ENCODE peak calls at places on chromosomes 11 and 22, in ten cellular contexts. E is adrenal gland, M is PC-9, B is AG10803, H is fibroblast of the aortic adventitia, S is ovary, O is coronary artery, X is pancreas, L is mucosa of descending colon, W is left lung. T is an unnamed sample.

GRCh38 chr11:120919045-120919444 is 104.9 kb upstream of the TBCEL start:
- DNase-seq in E (no peak), M (no peak), B (no peak), H (no peak), S (no peak), O (no peak), X (no peak), L (no peak), W (no peak), T (no peak)

GRCh38 chr22:50604623-50605348 is 4.2 kb downstream of the MAPK8IP2 start:
- DNase-seq in E (no peak), M (no peak), B (no peak), H (no peak), S (no peak), O (no peak), X (no peak), L (peak), W (peak), T (no peak)

GRCh38 chr22:45905326-45905923 is 71.5 kb downstream of the WNT7B start:
- DNase-seq in E (no peak), M (no peak), B (no peak), H (no peak), S (no peak), O (no peak), X (no peak), L (no peak), W (no peak), T (no peak)

GRCh38 chr11:128576555-128576954 is 10.8 kb downstream of the ETS1 start:
- DNase-seq in E (no peak), M (no peak), B (no peak), H (no peak), S (no peak), O (no peak), X (no peak), L (peak), W (no peak), T (no peak)

GRCh38 chr11:128341767-128342318 is 245.5 kb downstream of the ETS1 start:
- DNase-seq in E (no peak), M (no peak), B (no peak), H (no peak), S (no peak), O (no peak), X (no peak), L (no peak), W (no peak), T (no peak)

GRCh38 chr11:64253481-64253880 is 2.2 kb downstream of the PLCB3 start:
- DNase-seq in E (peak), M (no peak), B (peak), H (no peak), S (no peak), O (no peak), X (no peak), L (no peak), W (peak), T (no peak)

GRCh38 chr11:67054851-67055523 is 1.7 kb upstream of the RHOD start:
- DNase-seq in E (peak), M (peak), B (peak), H (peak), S (peak), O (no peak), X (peak), L (peak), W (peak), T (peak)

GRCh38 chr11:132114743-132115142 is 744.3 kb downstream of the NTM start:
- DNase-seq in E (no peak), M (no peak), B (no peak), H (peak), S (no peak), O (no peak), X (no peak), L (no peak), W (no peak), T (no peak)

GRCh38 chr11:19676508-19677379 is 35.9 kb upstream of the NAV2 start:
- DNase-seq in E (no peak), M (no peak), B (no peak), H (no peak), S (no peak), O (no peak), X (no peak), L (no peak), W (no peak), T (no peak)

GRCh38 chr11:14148653-14149273 is 186.2 kb downstream of the SPON1 start:
- DNase-seq in E (no peak), M (no peak), B (peak), H (peak), S (no peak), O (no peak), X (no peak), L (no peak), W (no peak), T (peak)

GRCh38 chr11:94786264-94787126 is 18.3 kb downstream of the AMOTL1 start:
- DNase-seq in E (no peak), M (no peak), B (peak), H (peak), S (no peak), O (no peak), X (no peak), L (no peak), W (peak), T (peak)

GRCh38 chr22:25084405-25085107 is 115.1 kb upstream of the CRYBB3 start:
- DNase-seq in E (no peak), M (no peak), B (no peak), H (no peak), S (no peak), O (no peak), X (no peak), L (no peak), W (no peak), T (no peak)

GRCh38 chr11:101442936-101443521 is 140.8 kb downstream of the TRPC6 start:
- DNase-seq in E (no peak), M (no peak), B (peak), H (no peak), S (no peak), O (no peak), X (no peak), L (no peak), W (no peak), T (no peak)

GRCh38 chr11:66336234-66337102 is at the start of gene RIN1:
- DNase-seq in E (peak), M (peak), B (peak), H (peak), S (peak), O (peak), X (peak), L (peak), W (peak), T (peak)

GRCh38 chr11:130899106-130899505 is 17.2 kb downstream of the SNX19 start:
- DNase-seq in E (no peak), M (no peak), B (no peak), H (no peak), S (no peak), O (no peak), X (no peak), L (no peak), W (no peak), T (no peak)

GRCh38 chr11:11115475-11115874 is 237.6 kb downstream of the CSNK2A3 start:
- DNase-seq in E (no peak), M (no peak), B (no peak), H (no peak), S (no peak), O (no peak), X (no peak), L (no peak), W (no peak), T (no peak)

GRCh38 chr11:134614141-134614540 is 202.1 kb upstream of the B3GAT1 start:
- DNase-seq in E (no peak), M (no peak), B (no peak), H (no peak), S (no peak), O (no peak), X (no peak), L (no peak), W (no peak), T (no peak)

GRCh38 chr11:75867778-75868374 is 52.9 kb downstream of the UVRAG start:
- DNase-seq in E (peak), M (peak), B (peak), H (peak), S (peak), O (no peak), X (no peak), L (no peak), W (no peak), T (peak)

GRCh38 chr22:46976598-46976997 is 214.1 kb downstream of the TBC1D22A start:
- DNase-seq in E (no peak), M (no peak), B (no peak), H (no peak), S (no peak), O (no peak), X (no peak), L (no peak), W (no peak), T (no peak)

GRCh38 chr11:64876835-64877341 is 1.5 kb downstream of the EHD1 start:
- DNase-seq in E (no peak), M (peak), B (peak), H (peak), S (no peak), O (no peak), X (no peak), L (peak), W (peak), T (no peak)

GRCh38 chr22:47918936-47919505 is 1156.6 kb downstream of the TBC1D22A start:
- DNase-seq in E (no peak), M (no peak), B (no peak), H (no peak), S (no peak), O (no peak), X (no peak), L (no peak), W (no peak), T (no peak)

GRCh38 chr11:35491231-35491871 is 34.1 kb downstream of the PAMR1 start:
- DNase-seq in E (no peak), M (peak), B (peak), H (peak), S (no peak), O (no peak), X (no peak), L (no peak), W (no peak), T (no peak)

GRCh38 chr11:95081412-95081811 is 8.2 kb upstream of the ENDOD1 start:
- DNase-seq in E (no peak), M (no peak), B (no peak), H (no peak), S (no peak), O (peak), X (no peak), L (no peak), W (no peak), T (no peak)

GRCh38 chr22:17990942-17991341 is 33.4 kb downstream of the MICAL3 start:
- DNase-seq in E (no peak), M (no peak), B (no peak), H (no peak), S (no peak), O (no peak), X (no peak), L (no peak), W (no peak), T (no peak)

GRCh38 chr11:27124514-27125264 is 84.1 kb downstream of the BBOX1 start:
- DNase-seq in E (no peak), M (no peak), B (peak), H (peak), S (no peak), O (no peak), X (no peak), L (no peak), W (peak), T (peak)
- TF ChIP-seq CTCF in E (no peak), M (no peak), B (peak), H (peak), S (no peak), O (no peak), X (no peak), L (no peak), W (no peak), T (peak)

DNA sequence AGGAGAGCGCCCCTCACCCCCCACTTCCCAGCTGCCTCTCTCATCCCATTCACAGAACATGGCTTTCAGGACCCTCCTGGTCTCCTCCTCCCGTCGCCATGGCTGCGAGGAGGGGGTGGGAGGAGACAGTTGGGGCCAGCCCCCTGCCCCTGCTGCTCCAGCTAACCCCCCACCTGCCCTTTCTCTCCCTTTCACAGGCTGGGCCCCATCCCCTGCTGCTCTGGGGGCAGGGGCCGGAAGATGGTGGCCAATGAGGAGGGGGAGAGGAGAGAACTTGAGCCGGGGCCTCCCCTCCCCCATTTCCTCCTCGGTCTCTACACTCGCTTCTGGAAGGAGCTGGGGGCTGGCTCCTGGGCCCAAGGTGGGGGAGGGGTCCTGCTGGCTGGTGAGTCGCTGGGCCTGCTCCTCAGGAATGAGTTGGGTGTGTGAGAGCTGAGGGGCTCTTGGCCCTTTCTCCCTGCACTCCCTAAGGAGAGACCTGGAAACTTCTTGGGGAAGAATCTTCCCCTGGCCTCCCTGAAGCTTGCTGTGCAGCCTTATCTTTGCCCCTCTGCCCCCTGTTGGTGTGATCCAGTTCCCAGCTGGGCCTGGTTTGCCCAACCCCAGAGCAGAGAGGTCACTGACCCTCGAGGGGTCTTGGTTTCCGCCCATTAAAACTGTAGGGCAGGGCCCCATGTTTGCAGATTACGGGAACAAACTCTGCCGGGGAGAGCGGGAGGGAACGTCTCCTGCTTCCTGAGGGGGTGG is 10.2 kb downstream of the YPEL4 start:
- DNase-seq in E (no peak), M (peak), B (no peak), H (peak), S (no peak), O (no peak), X (no peak), L (no peak), W (no peak), T (no peak)
- TF ChIP-seq CTCF in E (no peak), M (no peak), B (no peak), H (peak), S (no peak), O (no peak), X (no peak), L (no peak), W (no peak), T (no peak)

DNA sequence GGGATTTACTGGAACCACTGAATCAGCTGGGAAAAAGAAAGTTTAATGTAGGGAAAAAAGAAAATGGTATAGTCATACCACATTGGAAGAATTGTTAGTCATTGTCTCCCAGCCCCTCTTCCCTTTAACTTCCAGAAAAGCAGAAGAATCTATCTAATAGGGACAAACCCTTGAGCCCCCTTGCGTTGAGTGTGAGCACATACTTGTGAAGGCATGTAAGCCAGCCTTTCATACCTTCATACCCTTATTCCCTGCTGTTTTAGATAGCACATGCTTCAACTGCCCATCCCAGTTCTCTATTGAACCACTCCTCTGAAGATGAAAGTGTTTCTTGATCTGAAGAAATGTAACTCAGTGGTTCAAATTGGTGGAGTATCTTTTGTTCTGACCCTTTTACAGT is 6.6 kb downstream of the TREH start:
- DNase-seq in E (no peak), M (no peak), B (no peak), H (no peak), S (no peak), O (no peak), X (no peak), L (no peak), W (no peak), T (no peak)
- TF ChIP-seq CTCF in E (no peak), M (no peak), B (peak), H (peak), S (no peak), O (no peak), X (no peak), L (no peak), W (no peak), T (no peak)

GRCh38 chr11:2401436-2401984 is 960 bp downstream of the TSSC4 start:
- DNase-seq in E (no peak), M (no peak), B (no peak), H (no peak), S (no peak), O (no peak), X (no peak), L (no peak), W (no peak), T (no peak)
- TF ChIP-seq CTCF in E (no peak), M (peak), B (no peak), H (no peak), S (no peak), O (no peak), X (no peak), L (no peak), W (no peak), T (no peak)